ENCODE peak calls at places on chromosome 20, in ten cellular contexts. F is fibroblast of the conjunctiva; T is activated T-helper 1 cell treated with Interleukin-2 at 50 U/mL for 16 hours; X is heart right ventricle; E is tibial artery; U is HEK293T; J is fibroblast of villous mesenchyme; I is activated T-cell treated with anti-CD3 and anti-CD28 coated beads, Interleukin-2, amount 50 U/mL, for 72 hours; R is stimulated activated CD4-positive, alpha-beta T cell treated with anti-CD3 and anti-CD28 coated beads, TNF-alpha, amount 100 ng/mL, for 48 hours; L is uterus. W is an unnamed sample.

GRCh38 chr20:46398963-46399362 is 7.5 kb downstream of the ELMO2 start:
- DNase-seq in F (no peak), T (no peak), X (no peak), E (no peak), U (no peak), J (no peak), I (no peak), R (no peak), L (no peak), W (no peak)

GRCh38 chr20:37526839-37527637 is 638 bp downstream of the BLCAP start:
- DNase-seq in F (no peak), T (no peak), X (peak; percentile 44), E (no peak), U (no peak), J (peak; percentile 31), I (no peak), R (no peak), L (no peak), W (peak; percentile 23)

GRCh38 chr20:19501476-19502115 is 256.5 kb upstream of the RIN2 start:
- DNase-seq in F (no peak), T (no peak), X (no peak), E (no peak), U (no peak), J (no peak), I (no peak), R (no peak), L (no peak), W (no peak)

GRCh38 chr20:58538752-58539151 is 23.6 kb upstream of the APCDD1L start:
- DNase-seq in F (no peak), T (no peak), X (no peak), E (no peak), U (no peak), J (no peak), I (peak; percentile 21), R (no peak), L (no peak), W (no peak)

GRCh38 chr20:11323821-11324220 is 593.9 kb upstream of the BTBD3 start:
- DNase-seq in F (no peak), T (no peak), X (no peak), E (no peak), U (no peak), J (no peak), I (no peak), R (no peak), L (no peak), W (peak; percentile 66)

GRCh38 chr20:45365444-45365970 is 2.6 kb downstream of the SYS1 start:
- DNase-seq in F (no peak), T (no peak), X (no peak), E (no peak), U (no peak), J (no peak), I (no peak), R (no peak), L (no peak), W (no peak)

GRCh38 chr20:58039569-58040092 is 188.8 kb downstream of the ANKRD60 start:
- DNase-seq in F (no peak), T (no peak), X (no peak), E (no peak), U (no peak), J (no peak), I (no peak), R (no peak), L (no peak), W (no peak)

GRCh38 chr20:50120935-50121693 is 8.2 kb upstream of the UBE2V1 start:
- DNase-seq in F (peak; percentile 30), T (peak; percentile 43), X (no peak), E (peak; percentile 58), U (peak; percentile 42), J (peak; percentile 62), I (peak; percentile 67), R (no peak), L (no peak), W (peak; percentile 79)

GRCh38 chr20:15487682-15488081 is 1085.6 kb downstream of the KIF16B start:
- DNase-seq in F (no peak), T (no peak), X (no peak), E (no peak), U (no peak), J (no peak), I (no peak), R (no peak), L (no peak), W (no peak)

GRCh38 chr20:37395921-37396519 is 50.1 kb downstream of the SRC start:
- DNase-seq in F (no peak), T (no peak), X (no peak), E (no peak), U (no peak), J (peak; percentile 19), I (no peak), R (no peak), L (no peak), W (no peak)

GRCh38 chr20:57167971-57168693 is 98.3 kb downstream of the BMP7 start:
- DNase-seq in F (no peak), T (no peak), X (peak; percentile 36), E (no peak), U (peak; percentile 48), J (peak; percentile 56), I (no peak), R (no peak), L (no peak), W (no peak)

GRCh38 chr20:37994512-37994911 is 38.7 kb downstream of the TTI1 start:
- DNase-seq in F (peak; percentile 30), T (no peak), X (no peak), E (no peak), U (no peak), J (peak; percentile 57), I (no peak), R (no peak), L (no peak), W (peak; percentile 42)

GRCh38 chr20:63830821-63831593 is at the start of gene ZBTB46:
- DNase-seq in F (no peak), T (no peak), X (peak; percentile 62), E (no peak), U (peak; percentile 95), J (peak; percentile 48), I (peak; percentile 65), R (no peak), L (peak; percentile 41), W (peak; percentile 32)

GRCh38 chr20:52399352-52399751 is 207.8 kb upstream of the ZFP64 start:
- DNase-seq in F (no peak), T (no peak), X (no peak), E (no peak), U (no peak), J (no peak), I (no peak), R (no peak), L (no peak), W (no peak)

GRCh38 chr20:4087923-4088322 is 72.6 kb upstream of the RNF24 start:
- DNase-seq in F (no peak), T (no peak), X (no peak), E (no peak), U (no peak), J (no peak), I (no peak), R (no peak), L (no peak), W (no peak)

GRCh38 chr20:7195704-7196103 is 428.2 kb downstream of the BMP2 start:
- DNase-seq in F (peak; percentile 74), T (no peak), X (no peak), E (no peak), U (no peak), J (peak; percentile 63), I (no peak), R (no peak), L (no peak), W (peak; percentile 85)

GRCh38 chr20:57711311-57711712 is 1.5 kb upstream of the PMEPA1 start:
- DNase-seq in F (no peak), T (no peak), X (no peak), E (no peak), U (no peak), J (no peak), I (no peak), R (no peak), L (no peak), W (no peak)

GRCh38 chr20:40578961-40579360 is 110.1 kb downstream of the MAFB start:
- DNase-seq in F (no peak), T (no peak), X (no peak), E (no peak), U (no peak), J (no peak), I (no peak), R (no peak), L (no peak), W (no peak)

GRCh38 chr20:31515072-31515774 is 981 bp downstream of the HM13 start:
- DNase-seq in F (no peak), T (no peak), X (no peak), E (no peak), U (no peak), J (no peak), I (no peak), R (no peak), L (no peak), W (no peak)

GRCh38 chr20:41004561-41005360 is 23.9 kb upstream of the TOP1 start:
- DNase-seq in F (no peak), T (no peak), X (no peak), E (no peak), U (no peak), J (no peak), I (peak; percentile 31), R (no peak), L (no peak), W (peak; percentile 14)

GRCh38 chr20:51562334-51563140 is 20.0 kb upstream of the NFATC2 start:
- DNase-seq in F (peak; percentile 86), T (no peak), X (peak; percentile 94), E (peak; percentile 87), U (peak; percentile 61), J (peak; percentile 93), I (peak; percentile 34), R (no peak), L (peak; percentile 94), W (peak; percentile 94)

GRCh38 chr20:9139106-9139808 is 70.4 kb downstream of the PLCB4 start:
- DNase-seq in F (no peak), T (no peak), X (no peak), E (no peak), U (no peak), J (no peak), I (no peak), R (no peak), L (no peak), W (no peak)

GRCh38 chr20:63978319-63979220 is 872 bp downstream of the SAMD10 start:
- DNase-seq in F (no peak), T (peak; percentile 40), X (peak; percentile 82), E (no peak), U (peak; percentile 48), J (peak; percentile 26), I (peak; percentile 86), R (peak; percentile 63), L (peak; percentile 41), W (no peak)

GRCh38 chr20:33474097-33474846 is 15.6 kb upstream of the CBFA2T2 start:
- DNase-seq in F (no peak), T (no peak), X (no peak), E (no peak), U (no peak), J (no peak), I (no peak), R (no peak), L (no peak), W (no peak)

GRCh38 chr20:63022501-63022900 is 15.7 kb upstream of the BHLHE23 start:
- DNase-seq in F (no peak), T (no peak), X (no peak), E (no peak), U (no peak), J (no peak), I (no peak), R (no peak), L (no peak), W (no peak)

GRCh38 chr20:41261260-41261659 is 56.3 kb downstream of the ZHX3 start:
- DNase-seq in F (no peak), T (no peak), X (no peak), E (no peak), U (no peak), J (no peak), I (no peak), R (no peak), L (no peak), W (no peak)

GRCh38 chr20:52572687-52573086 is 381.1 kb upstream of the ZFP64 start:
- DNase-seq in F (peak; percentile 2), T (no peak), X (no peak), E (no peak), U (no peak), J (no peak), I (no peak), R (no peak), L (no peak), W (no peak)

GRCh38 chr20:49028684-49029083 is 17.4 kb upstream of the CSE1L start:
- DNase-seq in F (no peak), T (no peak), X (no peak), E (no peak), U (peak; percentile 27), J (peak; percentile 30), I (no peak), R (no peak), L (no peak), W (peak; percentile 36)

W was measured in fibroblast of gingiva.